ENCODE peak calls at places on chromosome 10, in five cellular contexts. One of them, this sample, is unnamed.

GRCh38 chr10:8979976-8980375 is 925.5 kb downstream of the GATA3 start:
- DNase-seq in neural progenitor cell: no peak
- DNase-seq in esophagus muscularis mucosa: no peak
- DNase-seq in IMR-90: no peak
- DNase-seq in MM.1S: no peak
- DNase-seq in this sample: no peak

GRCh38 chr10:3754727-3755439 is 30.1 kb downstream of the KLF6 start:
- DNase-seq in neural progenitor cell: no peak
- DNase-seq in esophagus muscularis mucosa: no peak
- DNase-seq in IMR-90: peak
- DNase-seq in MM.1S: no peak
- DNase-seq in this sample: peak

GRCh38 chr10:68327889-68328786 is 3.7 kb upstream of the HNRNPH3 start:
- DNase-seq in neural progenitor cell: peak
- DNase-seq in esophagus muscularis mucosa: no peak
- DNase-seq in IMR-90: peak
- DNase-seq in MM.1S: no peak
- DNase-seq in this sample: peak

GRCh38 chr10:89278034-89278535 is 23.8 kb upstream of the IFIT2 start:
- DNase-seq in neural progenitor cell: no peak
- DNase-seq in esophagus muscularis mucosa: no peak
- DNase-seq in IMR-90: peak
- DNase-seq in MM.1S: no peak
- DNase-seq in this sample: peak

GRCh38 chr10:34109952-34110702 is 705.0 kb downstream of the PARD3 start:
- DNase-seq in neural progenitor cell: peak
- DNase-seq in esophagus muscularis mucosa: peak
- DNase-seq in IMR-90: peak
- DNase-seq in MM.1S: no peak
- DNase-seq in this sample: peak

GRCh38 chr10:109853922-109854321 is 69.4 kb downstream of the XPNPEP1 start:
- DNase-seq in neural progenitor cell: no peak
- DNase-seq in esophagus muscularis mucosa: no peak
- DNase-seq in IMR-90: no peak
- DNase-seq in MM.1S: no peak
- DNase-seq in this sample: no peak

GRCh38 chr10:119131512-119132240 is 27.8 kb downstream of the DENND10 start:
- DNase-seq in neural progenitor cell: no peak
- DNase-seq in esophagus muscularis mucosa: no peak
- DNase-seq in IMR-90: peak
- DNase-seq in MM.1S: peak
- DNase-seq in this sample: no peak

GRCh38 chr10:127964644-127965043 is 57.7 kb downstream of the PTPRE start:
- DNase-seq in neural progenitor cell: no peak
- DNase-seq in esophagus muscularis mucosa: no peak
- DNase-seq in IMR-90: no peak
- DNase-seq in MM.1S: peak
- DNase-seq in this sample: no peak

GRCh38 chr10:24617771-24618396 is 105.8 kb downstream of the ARHGAP21 start:
- DNase-seq in neural progenitor cell: peak
- DNase-seq in esophagus muscularis mucosa: no peak
- DNase-seq in IMR-90: peak
- DNase-seq in MM.1S: peak
- DNase-seq in this sample: peak

GRCh38 chr10:79342295-79342761 is 4.9 kb upstream of the PPIF start:
- DNase-seq in neural progenitor cell: no peak
- DNase-seq in esophagus muscularis mucosa: no peak
- DNase-seq in IMR-90: no peak
- DNase-seq in MM.1S: no peak
- DNase-seq in this sample: no peak

GRCh38 chr10:16408379-16408778 is 28.4 kb upstream of the PTER start:
- DNase-seq in neural progenitor cell: no peak
- DNase-seq in esophagus muscularis mucosa: no peak
- DNase-seq in IMR-90: no peak
- DNase-seq in MM.1S: no peak
- DNase-seq in this sample: no peak

GRCh38 chr10:44193156-44193555 is 191.7 kb downstream of the CXCL12 start:
- DNase-seq in neural progenitor cell: no peak
- DNase-seq in esophagus muscularis mucosa: peak
- DNase-seq in IMR-90: no peak
- DNase-seq in MM.1S: no peak
- DNase-seq in this sample: no peak

GRCh38 chr10:43890124-43890523 is 241.4 kb upstream of the ZNF32 start:
- DNase-seq in neural progenitor cell: no peak
- DNase-seq in esophagus muscularis mucosa: no peak
- DNase-seq in IMR-90: peak
- DNase-seq in MM.1S: no peak
- DNase-seq in this sample: no peak

GRCh38 chr10:15182541-15183207 is 14.2 kb upstream of the NMT2 start:
- DNase-seq in neural progenitor cell: no peak
- DNase-seq in esophagus muscularis mucosa: no peak
- DNase-seq in IMR-90: peak
- DNase-seq in MM.1S: no peak
- DNase-seq in this sample: no peak

GRCh38 chr10:71079761-71080380 is 132.5 kb upstream of the UNC5B start:
- DNase-seq in neural progenitor cell: peak
- DNase-seq in esophagus muscularis mucosa: peak
- DNase-seq in IMR-90: no peak
- DNase-seq in MM.1S: no peak
- DNase-seq in this sample: no peak

GRCh38 chr10:126905776-126906703 is 812 bp downstream of the DOCK1 start:
- DNase-seq in neural progenitor cell: peak
- DNase-seq in esophagus muscularis mucosa: no peak
- DNase-seq in IMR-90: peak
- DNase-seq in MM.1S: no peak
- DNase-seq in this sample: peak

GRCh38 chr10:60048146-60048545 is 141.8 kb upstream of the CCDC6 start:
- DNase-seq in neural progenitor cell: peak
- DNase-seq in esophagus muscularis mucosa: no peak
- DNase-seq in IMR-90: no peak
- DNase-seq in MM.1S: no peak
- DNase-seq in this sample: peak

GRCh38 chr10:77152256-77152655 is 485.4 kb downstream of the KCNMA1 start:
- DNase-seq in neural progenitor cell: no peak
- DNase-seq in esophagus muscularis mucosa: no peak
- DNase-seq in IMR-90: no peak
- DNase-seq in MM.1S: no peak
- DNase-seq in this sample: no peak

GRCh38 chr10:90930971-90931841 is 10.3 kb upstream of the ANKRD1 start:
- DNase-seq in neural progenitor cell: peak
- DNase-seq in esophagus muscularis mucosa: no peak
- DNase-seq in IMR-90: peak
- DNase-seq in MM.1S: no peak
- DNase-seq in this sample: no peak

GRCh38 chr10:127405221-127405620 is 143.9 kb upstream of the NPS start:
- DNase-seq in neural progenitor cell: no peak
- DNase-seq in esophagus muscularis mucosa: no peak
- DNase-seq in IMR-90: peak
- DNase-seq in MM.1S: no peak
- DNase-seq in this sample: no peak

GRCh38 chr10:69279110-69279509 is 814 bp downstream of the HK1 start:
- DNase-seq in neural progenitor cell: no peak
- DNase-seq in esophagus muscularis mucosa: no peak
- DNase-seq in IMR-90: no peak
- DNase-seq in MM.1S: no peak
- DNase-seq in this sample: no peak

GRCh38 chr10:100693815-100694214 is 51.6 kb upstream of the PAX2 start:
- DNase-seq in neural progenitor cell: no peak
- DNase-seq in esophagus muscularis mucosa: no peak
- DNase-seq in IMR-90: no peak
- DNase-seq in MM.1S: no peak
- DNase-seq in this sample: no peak

GRCh38 chr10:27995311-27995710 is 3.6 kb downstream of the ODAD2 start:
- DNase-seq in neural progenitor cell: peak
- DNase-seq in esophagus muscularis mucosa: no peak
- DNase-seq in IMR-90: no peak
- DNase-seq in MM.1S: no peak
- DNase-seq in this sample: no peak

GRCh38 chr10:80477813-80478212 is 23.7 kb downstream of the TSPAN14 start:
- DNase-seq in neural progenitor cell: no peak
- DNase-seq in esophagus muscularis mucosa: no peak
- DNase-seq in IMR-90: peak
- DNase-seq in MM.1S: no peak
- DNase-seq in this sample: peak

GRCh38 chr10:30456262-30456661 is 22.3 kb downstream of the MAP3K8 start:
- DNase-seq in neural progenitor cell: no peak
- DNase-seq in esophagus muscularis mucosa: no peak
- DNase-seq in IMR-90: no peak
- DNase-seq in MM.1S: peak
- DNase-seq in this sample: no peak

GRCh38 chr10:30454744-30455498 is 20.9 kb downstream of the MAP3K8 start:
- DNase-seq in neural progenitor cell: no peak
- DNase-seq in esophagus muscularis mucosa: no peak
- DNase-seq in IMR-90: peak
- DNase-seq in MM.1S: no peak
- DNase-seq in this sample: no peak

GRCh38 chr10:30459283-30459682 is 25.3 kb downstream of the MAP3K8 start:
- DNase-seq in neural progenitor cell: no peak
- DNase-seq in esophagus muscularis mucosa: no peak
- DNase-seq in IMR-90: no peak
- DNase-seq in MM.1S: no peak
- DNase-seq in this sample: no peak

GRCh38 chr10:30453764-30454527 is 20.0 kb downstream of the MAP3K8 start:
- DNase-seq in neural progenitor cell: no peak
- DNase-seq in esophagus muscularis mucosa: no peak
- DNase-seq in IMR-90: no peak
- DNase-seq in MM.1S: no peak
- DNase-seq in this sample: no peak

GRCh38 chr10:30455816-30456215 is 21.8 kb downstream of the MAP3K8 start:
- DNase-seq in neural progenitor cell: no peak
- DNase-seq in esophagus muscularis mucosa: no peak
- DNase-seq in IMR-90: no peak
- DNase-seq in MM.1S: peak
- DNase-seq in this sample: no peak
- H3K27ac ChIP-seq in neural progenitor cell: no peak
- H3K27ac ChIP-seq in esophagus muscularis mucosa: peak
- H3K27ac ChIP-seq in IMR-90: peak
- H3K27ac ChIP-seq in MM.1S: peak
- H3K27ac ChIP-seq in this sample: peak

DNA sequence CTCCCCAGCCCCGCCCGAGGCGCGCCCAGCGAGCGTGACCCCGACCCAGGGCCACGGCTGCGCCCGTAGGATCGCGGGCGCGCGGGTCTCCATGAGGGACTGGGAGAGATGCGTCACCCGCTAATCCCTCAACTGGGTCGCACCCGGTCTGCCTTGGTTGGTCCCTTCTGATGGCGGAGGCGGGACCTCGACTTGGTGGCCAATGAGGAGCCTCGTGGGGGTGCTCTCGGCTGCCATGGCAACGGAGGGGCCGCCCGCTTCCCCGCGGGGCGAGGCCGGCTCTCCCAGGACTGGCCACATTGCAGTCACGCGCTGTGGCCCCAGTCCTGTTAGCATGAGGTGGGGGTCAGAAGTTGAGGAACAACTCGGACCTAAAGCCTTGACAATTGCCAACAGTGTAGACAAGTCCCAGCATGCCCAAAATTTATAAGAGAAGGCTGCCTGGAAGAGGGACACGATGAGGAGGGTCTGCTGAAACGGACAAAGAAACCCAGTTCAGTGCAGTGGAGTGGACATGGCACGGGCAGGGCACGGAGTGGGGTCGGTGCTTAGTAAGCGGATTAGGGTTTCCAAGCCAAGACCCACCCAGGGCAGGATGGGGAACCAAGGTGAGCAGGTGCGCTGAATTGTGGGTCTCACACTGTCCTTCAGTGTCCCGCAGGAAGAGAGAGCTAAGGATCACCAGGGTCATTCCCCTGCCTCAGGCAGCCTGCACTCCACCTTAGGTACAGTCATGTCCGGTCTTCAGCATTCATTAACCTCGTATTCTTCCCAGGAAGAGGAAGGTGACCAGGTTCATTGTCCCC is 24.4 kb downstream of the DDIT4 start:
- DNase-seq in neural progenitor cell: peak
- DNase-seq in esophagus muscularis mucosa: peak
- DNase-seq in IMR-90: peak
- DNase-seq in MM.1S: peak
- DNase-seq in this sample: peak
- TF ChIP-seq CTCF in neural progenitor cell: no peak
- TF ChIP-seq CTCF in esophagus muscularis mucosa: no peak
- TF ChIP-seq CTCF in IMR-90: no peak
- TF ChIP-seq CTCF in MM.1S: no peak
- TF ChIP-seq CTCF in this sample: no peak

DNA sequence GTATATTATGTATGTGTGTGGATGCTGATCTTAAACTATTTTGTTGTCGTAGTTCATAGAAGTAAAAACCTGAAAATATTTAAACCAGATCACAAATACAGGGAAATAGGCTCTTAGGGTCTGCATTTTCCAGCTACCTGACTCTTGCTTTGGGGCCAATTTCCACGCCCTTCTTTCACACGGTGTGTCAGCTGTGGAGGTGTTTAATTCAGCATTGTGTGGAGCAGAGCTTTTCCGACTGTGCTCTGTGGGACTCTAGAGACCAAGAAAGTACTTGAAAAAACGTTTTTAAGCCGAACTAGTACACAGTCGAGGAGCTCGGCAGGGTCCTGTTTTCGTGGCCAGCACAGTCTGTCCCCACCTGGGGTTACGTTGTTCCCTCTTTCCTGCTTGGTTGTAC is 80.9 kb upstream of the BTBD16 start:
- DNase-seq in neural progenitor cell: no peak
- DNase-seq in esophagus muscularis mucosa: no peak
- DNase-seq in IMR-90: no peak
- DNase-seq in MM.1S: no peak
- DNase-seq in this sample: no peak
- H3K27ac ChIP-seq in neural progenitor cell: no peak
- H3K27ac ChIP-seq in esophagus muscularis mucosa: peak
- H3K27ac ChIP-seq in IMR-90: no peak
- H3K27ac ChIP-seq in MM.1S: no peak
- H3K27ac ChIP-seq in this sample: no peak

GRCh38 chr10:98536551-98536950 is 89.8 kb upstream of the HPS1 start:
- DNase-seq in neural progenitor cell: no peak
- DNase-seq in esophagus muscularis mucosa: no peak
- DNase-seq in IMR-90: peak
- DNase-seq in MM.1S: no peak
- DNase-seq in this sample: no peak
- TF ChIP-seq CTCF in neural progenitor cell: no peak
- TF ChIP-seq CTCF in esophagus muscularis mucosa: no peak
- TF ChIP-seq CTCF in IMR-90: no peak
- TF ChIP-seq CTCF in MM.1S: no peak
- TF ChIP-seq CTCF in this sample: no peak

DNA sequence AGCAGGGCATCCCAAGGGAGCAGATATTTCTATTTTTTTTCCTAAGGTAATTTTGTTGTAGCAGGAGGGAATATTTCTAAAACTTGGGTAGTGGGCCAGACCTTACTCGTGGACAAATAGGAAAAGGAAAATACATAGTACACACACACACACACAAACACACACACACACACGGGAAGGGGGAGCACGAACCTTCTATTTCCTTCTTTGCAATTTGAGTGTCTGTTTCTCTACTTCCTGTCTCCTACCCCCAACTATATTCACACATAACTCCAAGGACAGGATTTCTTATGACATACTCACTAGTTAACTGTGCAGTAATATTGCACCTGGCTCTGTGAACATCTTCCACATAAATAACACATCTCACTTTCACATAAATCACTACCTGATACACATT is 4.4 kb downstream of the LDB1 start:
- DNase-seq in neural progenitor cell: no peak
- DNase-seq in esophagus muscularis mucosa: no peak
- DNase-seq in IMR-90: peak
- DNase-seq in MM.1S: no peak
- DNase-seq in this sample: no peak
- H3K27ac ChIP-seq in neural progenitor cell: peak
- H3K27ac ChIP-seq in esophagus muscularis mucosa: peak
- H3K27ac ChIP-seq in IMR-90: peak
- H3K27ac ChIP-seq in MM.1S: no peak
- H3K27ac ChIP-seq in this sample: peak

GRCh38 chr10:48659790-48660189 is 24.9 kb upstream of the WDFY4 start:
- DNase-seq in neural progenitor cell: peak
- DNase-seq in esophagus muscularis mucosa: no peak
- DNase-seq in IMR-90: no peak
- DNase-seq in MM.1S: no peak
- DNase-seq in this sample: no peak
- TF ChIP-seq CTCF in neural progenitor cell: peak
- TF ChIP-seq CTCF in esophagus muscularis mucosa: no peak
- TF ChIP-seq CTCF in IMR-90: peak
- TF ChIP-seq CTCF in MM.1S: peak
- TF ChIP-seq CTCF in this sample: no peak